ENCODE peak calls at places on chromosome 5, in nine cellular contexts. One of them, this sample, is unnamed.

GRCh38 chr5:82465235-82465634 is 187.1 kb upstream of the RPS23 start:
- DNase-seq in OCI-LY7: no peak
- DNase-seq in CD8-positive, alpha-beta T cell: no peak
- DNase-seq in SK-N-SH: no peak
- DNase-seq in tibial nerve: no peak
- DNase-seq in IMR-90: no peak
- DNase-seq in A549: no peak
- DNase-seq in testis: no peak
- DNase-seq in PC-9: no peak
- DNase-seq in this sample: no peak

GRCh38 chr5:122978644-122979297 is 57.8 kb downstream of the PPIC start:
- DNase-seq in OCI-LY7: no peak
- DNase-seq in CD8-positive, alpha-beta T cell: no peak
- DNase-seq in SK-N-SH: no peak
- DNase-seq in tibial nerve: no peak
- DNase-seq in IMR-90: no peak
- DNase-seq in A549: no peak
- DNase-seq in testis: no peak
- DNase-seq in PC-9: no peak
- DNase-seq in this sample: no peak

GRCh38 chr5:75277463-75277862 is 40.8 kb upstream of the ANKRD31 start:
- DNase-seq in OCI-LY7: no peak
- DNase-seq in CD8-positive, alpha-beta T cell: no peak
- DNase-seq in SK-N-SH: no peak
- DNase-seq in tibial nerve: no peak
- DNase-seq in IMR-90: no peak
- DNase-seq in A549: no peak
- DNase-seq in testis: no peak
- DNase-seq in PC-9: peak; percentile 81
- DNase-seq in this sample: no peak

GRCh38 chr5:554284-554988 is 30.2 kb upstream of the SLC9A3 start:
- DNase-seq in OCI-LY7: no peak
- DNase-seq in CD8-positive, alpha-beta T cell: no peak
- DNase-seq in SK-N-SH: no peak
- DNase-seq in tibial nerve: no peak
- DNase-seq in IMR-90: no peak
- DNase-seq in A549: no peak
- DNase-seq in testis: peak; percentile 7
- DNase-seq in PC-9: no peak
- DNase-seq in this sample: no peak

GRCh38 chr5:1052076-1052475 is 43.5 kb downstream of the NKD2 start:
- DNase-seq in OCI-LY7: no peak
- DNase-seq in CD8-positive, alpha-beta T cell: no peak
- DNase-seq in SK-N-SH: no peak
- DNase-seq in tibial nerve: no peak
- DNase-seq in IMR-90: no peak
- DNase-seq in A549: no peak
- DNase-seq in testis: no peak
- DNase-seq in PC-9: no peak
- DNase-seq in this sample: no peak

GRCh38 chr5:133682496-133682895 is 70.2 kb upstream of the FSTL4 start:
- DNase-seq in OCI-LY7: no peak
- DNase-seq in CD8-positive, alpha-beta T cell: no peak
- DNase-seq in SK-N-SH: no peak
- DNase-seq in tibial nerve: no peak
- DNase-seq in IMR-90: no peak
- DNase-seq in A549: no peak
- DNase-seq in testis: no peak
- DNase-seq in PC-9: no peak
- DNase-seq in this sample: no peak

GRCh38 chr5:93294184-93294583 is 286.8 kb downstream of the NR2F1-AS1 start:
- DNase-seq in OCI-LY7: no peak
- DNase-seq in CD8-positive, alpha-beta T cell: no peak
- DNase-seq in SK-N-SH: no peak
- DNase-seq in tibial nerve: no peak
- DNase-seq in IMR-90: peak; percentile 63
- DNase-seq in A549: no peak
- DNase-seq in testis: no peak
- DNase-seq in PC-9: peak; percentile 91
- DNase-seq in this sample: no peak

GRCh38 chr5:7794301-7794700 is 56.6 kb downstream of the CFAP90 start:
- DNase-seq in OCI-LY7: peak; percentile 16
- DNase-seq in CD8-positive, alpha-beta T cell: no peak
- DNase-seq in SK-N-SH: no peak
- DNase-seq in tibial nerve: no peak
- DNase-seq in IMR-90: no peak
- DNase-seq in A549: peak; percentile 4
- DNase-seq in testis: no peak
- DNase-seq in PC-9: no peak
- DNase-seq in this sample: no peak

GRCh38 chr5:57937025-57937424 is 454.4 kb upstream of the ACTBL2 start:
- DNase-seq in OCI-LY7: no peak
- DNase-seq in CD8-positive, alpha-beta T cell: no peak
- DNase-seq in SK-N-SH: no peak
- DNase-seq in tibial nerve: no peak
- DNase-seq in IMR-90: peak; percentile 61
- DNase-seq in A549: no peak
- DNase-seq in testis: peak; percentile 46
- DNase-seq in PC-9: no peak
- DNase-seq in this sample: no peak

GRCh38 chr5:40124367-40124766 is 555.3 kb upstream of the PTGER4 start:
- DNase-seq in OCI-LY7: peak; percentile 50
- DNase-seq in CD8-positive, alpha-beta T cell: no peak
- DNase-seq in SK-N-SH: no peak
- DNase-seq in tibial nerve: no peak
- DNase-seq in IMR-90: no peak
- DNase-seq in A549: peak; percentile 16
- DNase-seq in testis: no peak
- DNase-seq in PC-9: no peak
- DNase-seq in this sample: no peak

GRCh38 chr5:38250752-38251448 is 7.5 kb upstream of the EGFLAM start:
- DNase-seq in OCI-LY7: no peak
- DNase-seq in CD8-positive, alpha-beta T cell: no peak
- DNase-seq in SK-N-SH: no peak
- DNase-seq in tibial nerve: no peak
- DNase-seq in IMR-90: no peak
- DNase-seq in A549: no peak
- DNase-seq in testis: no peak
- DNase-seq in PC-9: no peak
- DNase-seq in this sample: no peak

GRCh38 chr5:40682431-40683017 is 2.8 kb downstream of the PTGER4 start:
- DNase-seq in OCI-LY7: no peak
- DNase-seq in CD8-positive, alpha-beta T cell: no peak
- DNase-seq in SK-N-SH: no peak
- DNase-seq in tibial nerve: no peak
- DNase-seq in IMR-90: peak; percentile 48
- DNase-seq in A549: no peak
- DNase-seq in testis: no peak
- DNase-seq in PC-9: no peak
- DNase-seq in this sample: no peak

GRCh38 chr5:82975812-82976211 is 101.4 kb downstream of the TMEM167A start:
- DNase-seq in OCI-LY7: no peak
- DNase-seq in CD8-positive, alpha-beta T cell: no peak
- DNase-seq in SK-N-SH: no peak
- DNase-seq in tibial nerve: no peak
- DNase-seq in IMR-90: no peak
- DNase-seq in A549: no peak
- DNase-seq in testis: no peak
- DNase-seq in PC-9: peak; percentile 61
- DNase-seq in this sample: no peak

GRCh38 chr5:5066276-5067186 is 73.6 kb upstream of the ADAMTS16 start:
- DNase-seq in OCI-LY7: no peak
- DNase-seq in CD8-positive, alpha-beta T cell: no peak
- DNase-seq in SK-N-SH: no peak
- DNase-seq in tibial nerve: peak; percentile 10
- DNase-seq in IMR-90: no peak
- DNase-seq in A549: no peak
- DNase-seq in testis: no peak
- DNase-seq in PC-9: no peak
- DNase-seq in this sample: no peak

GRCh38 chr5:87127426-87127825 is 140.3 kb upstream of the RASA1 start:
- DNase-seq in OCI-LY7: no peak
- DNase-seq in CD8-positive, alpha-beta T cell: no peak
- DNase-seq in SK-N-SH: no peak
- DNase-seq in tibial nerve: no peak
- DNase-seq in IMR-90: peak; percentile 89
- DNase-seq in A549: no peak
- DNase-seq in testis: no peak
- DNase-seq in PC-9: no peak
- DNase-seq in this sample: no peak

GRCh38 chr5:130871346-130872086 is 293.5 kb downstream of the HINT1 start:
- DNase-seq in OCI-LY7: peak; percentile 30
- DNase-seq in CD8-positive, alpha-beta T cell: peak; percentile 11
- DNase-seq in SK-N-SH: peak; percentile 30
- DNase-seq in tibial nerve: peak; percentile 63
- DNase-seq in IMR-90: peak; percentile 1
- DNase-seq in A549: peak; percentile 20
- DNase-seq in testis: peak; percentile 19
- DNase-seq in PC-9: no peak
- DNase-seq in this sample: no peak

GRCh38 chr5:130278136-130278535 is 373.9 kb downstream of the CHSY3 start:
- DNase-seq in OCI-LY7: no peak
- DNase-seq in CD8-positive, alpha-beta T cell: no peak
- DNase-seq in SK-N-SH: no peak
- DNase-seq in tibial nerve: no peak
- DNase-seq in IMR-90: no peak
- DNase-seq in A549: no peak
- DNase-seq in testis: no peak
- DNase-seq in PC-9: no peak
- DNase-seq in this sample: no peak

GRCh38 chr5:134029156-134029555 is 24.4 kb upstream of the VDAC1 start:
- DNase-seq in OCI-LY7: no peak
- DNase-seq in CD8-positive, alpha-beta T cell: no peak
- DNase-seq in SK-N-SH: no peak
- DNase-seq in tibial nerve: no peak
- DNase-seq in IMR-90: peak; percentile 94
- DNase-seq in A549: peak; percentile 50
- DNase-seq in testis: no peak
- DNase-seq in PC-9: peak; percentile 97
- DNase-seq in this sample: no peak

GRCh38 chr5:170497311-170498038 is 6.3 kb upstream of the KCNIP1 start:
- DNase-seq in OCI-LY7: no peak
- DNase-seq in CD8-positive, alpha-beta T cell: no peak
- DNase-seq in SK-N-SH: no peak
- DNase-seq in tibial nerve: no peak
- DNase-seq in IMR-90: peak; percentile 31
- DNase-seq in A549: no peak
- DNase-seq in testis: peak; percentile 51
- DNase-seq in PC-9: no peak
- DNase-seq in this sample: no peak

GRCh38 chr5:170499621-170500020 is 4.2 kb upstream of the KCNIP1 start:
- DNase-seq in OCI-LY7: no peak
- DNase-seq in CD8-positive, alpha-beta T cell: no peak
- DNase-seq in SK-N-SH: no peak
- DNase-seq in tibial nerve: no peak
- DNase-seq in IMR-90: no peak
- DNase-seq in A549: no peak
- DNase-seq in testis: no peak
- DNase-seq in PC-9: no peak
- DNase-seq in this sample: no peak

GRCh38 chr5:170496629-170497028 is 7.2 kb upstream of the KCNIP1 start:
- DNase-seq in OCI-LY7: no peak
- DNase-seq in CD8-positive, alpha-beta T cell: no peak
- DNase-seq in SK-N-SH: no peak
- DNase-seq in tibial nerve: no peak
- DNase-seq in IMR-90: no peak
- DNase-seq in A549: no peak
- DNase-seq in testis: no peak
- DNase-seq in PC-9: no peak
- DNase-seq in this sample: no peak

GRCh38 chr5:170501361-170501760 is 2.5 kb upstream of the KCNIP1 start:
- DNase-seq in OCI-LY7: no peak
- DNase-seq in CD8-positive, alpha-beta T cell: no peak
- DNase-seq in SK-N-SH: no peak
- DNase-seq in tibial nerve: no peak
- DNase-seq in IMR-90: no peak
- DNase-seq in A549: no peak
- DNase-seq in testis: no peak
- DNase-seq in PC-9: no peak
- DNase-seq in this sample: no peak

DNA sequence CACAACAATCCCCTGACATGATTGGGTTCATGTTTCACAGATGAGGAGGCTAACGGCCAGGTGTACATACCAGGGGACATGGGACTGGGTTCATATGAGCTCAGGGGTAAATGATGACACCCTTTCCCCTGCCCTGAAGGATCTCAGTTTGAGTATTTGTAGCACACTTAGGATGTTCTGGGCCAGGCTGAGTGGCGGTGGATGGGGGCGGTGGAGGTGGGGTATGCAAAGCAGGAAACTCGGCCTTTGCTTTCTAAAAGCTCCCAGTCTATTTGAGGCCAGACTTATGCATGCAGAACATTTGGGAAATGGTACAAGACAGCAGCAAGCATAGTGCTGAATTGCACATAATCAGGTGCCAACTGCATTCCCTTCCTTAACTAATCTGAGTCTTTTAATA is 5.0 kb upstream of the KCNIP1 start:
- DNase-seq in OCI-LY7: no peak
- DNase-seq in CD8-positive, alpha-beta T cell: no peak
- DNase-seq in SK-N-SH: no peak
- DNase-seq in tibial nerve: no peak
- DNase-seq in IMR-90: no peak
- DNase-seq in A549: no peak
- DNase-seq in testis: no peak
- DNase-seq in PC-9: no peak
- DNase-seq in this sample: no peak
- H3K27ac ChIP-seq in OCI-LY7: no peak overlapping the region
- H3K27ac ChIP-seq in CD8-positive, alpha-beta T cell: no peak overlapping the region
- H3K27ac ChIP-seq in SK-N-SH: no peak overlapping the region
- H3K27ac ChIP-seq in tibial nerve: no peak overlapping the region
- H3K27ac ChIP-seq in IMR-90: no peak overlapping the region
- H3K27ac ChIP-seq in A549: no peak overlapping the region
- H3K27ac ChIP-seq in testis: no peak overlapping the region
- H3K27ac ChIP-seq in PC-9: no peak overlapping the region
- H3K27ac ChIP-seq in this sample: no peak overlapping the region

GRCh38 chr5:142645456-142645855 is 40.4 kb downstream of the FGF1 start:
- DNase-seq in OCI-LY7: no peak
- DNase-seq in CD8-positive, alpha-beta T cell: no peak
- DNase-seq in SK-N-SH: no peak
- DNase-seq in tibial nerve: no peak
- DNase-seq in IMR-90: no peak
- DNase-seq in A549: no peak
- DNase-seq in testis: no peak
- DNase-seq in PC-9: no peak
- DNase-seq in this sample: no peak
- H3K9me3 ChIP-seq in OCI-LY7: no peaks in the 10 kb centered on the region
- H3K9me3 ChIP-seq in CD8-positive, alpha-beta T cell: no peaks in the 10 kb centered on the region
- H3K9me3 ChIP-seq in SK-N-SH: no peaks in the 10 kb centered on the region
- H3K9me3 ChIP-seq in tibial nerve: no peaks in the 10 kb centered on the region
- H3K9me3 ChIP-seq in IMR-90: no peaks in the 10 kb centered on the region
- H3K9me3 ChIP-seq in A549: no peaks in the 10 kb centered on the region
- H3K9me3 ChIP-seq in testis: no peaks in the 10 kb centered on the region
- H3K9me3 ChIP-seq in PC-9: no peaks in the 10 kb centered on the region
- H3K9me3 ChIP-seq in this sample: no peaks in the 10 kb centered on the region

GRCh38 chr5:159050408-159051091 is 49.2 kb downstream of the EBF1 start:
- DNase-seq in OCI-LY7: peak; percentile 51
- DNase-seq in CD8-positive, alpha-beta T cell: no peak
- DNase-seq in SK-N-SH: no peak
- DNase-seq in tibial nerve: no peak
- DNase-seq in IMR-90: peak; percentile 32
- DNase-seq in A549: no peak
- DNase-seq in testis: no peak
- DNase-seq in PC-9: no peak
- DNase-seq in this sample: no peak
- H3K4me3 ChIP-seq in OCI-LY7: peak overlapping the region; percentile 50
- H3K4me3 ChIP-seq in CD8-positive, alpha-beta T cell: no peak overlapping the region
- H3K4me3 ChIP-seq in SK-N-SH: no peak overlapping the region
- H3K4me3 ChIP-seq in tibial nerve: no peak overlapping the region
- H3K4me3 ChIP-seq in IMR-90: no peak overlapping the region
- H3K4me3 ChIP-seq in A549: no peak overlapping the region
- H3K4me3 ChIP-seq in testis: peak overlapping the region; percentile 30
- H3K4me3 ChIP-seq in PC-9: no peak overlapping the region
- H3K4me3 ChIP-seq in this sample: no peak overlapping the region

GRCh38 chr5:55592388-55593114 is 57.8 kb upstream of the PLPP1 start:
- DNase-seq in OCI-LY7: no peak
- DNase-seq in CD8-positive, alpha-beta T cell: no peak
- DNase-seq in SK-N-SH: no peak
- DNase-seq in tibial nerve: no peak
- DNase-seq in IMR-90: no peak
- DNase-seq in A549: no peak
- DNase-seq in testis: no peak
- DNase-seq in PC-9: no peak
- DNase-seq in this sample: no peak
- H3K27ac ChIP-seq in OCI-LY7: no peak overlapping the region
- H3K27ac ChIP-seq in CD8-positive, alpha-beta T cell: no peak overlapping the region
- H3K27ac ChIP-seq in SK-N-SH: no peak overlapping the region
- H3K27ac ChIP-seq in tibial nerve: no peak overlapping the region
- H3K27ac ChIP-seq in IMR-90: no peak overlapping the region
- H3K27ac ChIP-seq in A549: peak overlapping the region; percentile 62
- H3K27ac ChIP-seq in testis: no peak overlapping the region
- H3K27ac ChIP-seq in PC-9: no peak overlapping the region
- H3K27ac ChIP-seq in this sample: no peak overlapping the region